ENCODE peak calls at places on chromosomes 16 and 17, in six cellular contexts. R, H, T, A, I and F are unnamed samples.

GRCh38 chr17:82603981-82604448 is 44.2 kb downstream of the WDR45B start:
- DNase-seq in R (no peak), A (no peak), T (peak; percentile 39), I (no peak), H (no peak), F (no peak)

GRCh38 chr16:14186007-14186953 is 115.2 kb downstream of the MRTFB start:
- DNase-seq in A (no peak), I (peak; percentile 44), H (peak; percentile 44), T (peak; percentile 8), R (peak; percentile 38), F (no peak)

GRCh38 chr17:78617371-78618061 is 40.3 kb upstream of the DNAH17 start:
- DNase-seq in A (no peak), T (no peak), R (no peak), H (no peak), I (no peak), F (no peak)

GRCh38 chr16:81587626-81588160 is 143.1 kb downstream of the CMIP start:
- DNase-seq in I (no peak), R (no peak), T (no peak), A (no peak), H (no peak), F (no peak)

GRCh38 chr16:85556456-85557082 is 56.6 kb upstream of the GSE1 start:
- DNase-seq in T (no peak), I (peak; percentile 22), R (peak; percentile 45), H (no peak), A (no peak), F (peak; percentile 45)

GRCh38 chr17:35244345-35245195 is 1.7 kb downstream of the SLFN5 start:
- DNase-seq in I (peak; percentile 58), T (peak; percentile 28), R (no peak), A (no peak), H (peak; percentile 53), F (peak; percentile 81)

GRCh38 chr16:72588554-72588953 is 416.6 kb upstream of the PMFBP1 start:
- DNase-seq in R (no peak), I (no peak), T (no peak), H (no peak), A (no peak), F (no peak)

GRCh38 chr16:13392341-13392740 is 490.9 kb downstream of the SHISA9 start:
- DNase-seq in T (no peak), H (no peak), A (no peak), I (no peak), R (no peak), F (no peak)

GRCh38 chr17:8468988-8469387 is 33.3 kb downstream of the NDEL1 start:
- DNase-seq in R (no peak), H (no peak), A (no peak), I (no peak), T (no peak), F (no peak)

GRCh38 chr17:49101054-49101534 is 31.5 kb upstream of the B4GALNT2 start:
- DNase-seq in T (no peak), I (no peak), H (no peak), R (peak; percentile 9), A (no peak), F (no peak)

GRCh38 chr16:19589771-19590302 is 34.3 kb downstream of the VPS35L start:
- DNase-seq in T (no peak), A (no peak), H (peak; percentile 36), I (peak; percentile 99), R (no peak), F (no peak)

GRCh38 chr17:57363998-57364645 is 107.8 kb downstream of the MSI2 start:
- DNase-seq in H (no peak), A (no peak), R (no peak), T (no peak), I (no peak), F (no peak)